ENCODE peak calls at places on chromosomes 11 and 22, in nine cellular contexts. J is hepatocyte, M is A549, X is neuronal stem cell, Y is SK-N-SH, W is H1, V is gastrocnemius medialis, D is upper lobe of right lung, Z is GM23338. C is an unnamed sample. For H3K4me1, the result is how much of the 10 kb centered on the place peaks cover.

GRCh38 chr11:1869427-1870325 is 16.8 kb downstream of the LSP1 start:
- DNase-seq in Y (no peak), Z (peak), J (no peak), W (no peak), M (peak), X (no peak), V (no peak), D (peak), C (no peak)

GRCh38 chr22:23437779-23438178 is 142.3 kb downstream of the IGLL1 start:
- DNase-seq in X (no peak), J (no peak), M (no peak), Y (no peak), W (no peak), V (no peak), Z (no peak), D (no peak), C (no peak)

GRCh38 chr11:63518548-63518947 is 12.7 kb downstream of the LGALS12 start:
- DNase-seq in D (no peak), X (no peak), J (no peak), Y (no peak), Z (no peak), M (no peak), W (no peak), V (no peak), C (no peak)

GRCh38 chr11:119027561-119028345 is 2.9 kb downstream of the SLC37A4 start:
- DNase-seq in M (no peak), X (no peak), Z (no peak), V (peak), W (no peak), Y (no peak), J (no peak), D (no peak), C (no peak)

GRCh38 chr11:122720482-122720881 is 65.0 kb downstream of the UBASH3B start:
- DNase-seq in D (no peak), X (no peak), V (no peak), Z (no peak), J (no peak), Y (no peak), W (no peak), M (no peak), C (peak)

GRCh38 chr11:37804666-37805065 is 1206.6 kb upstream of the RAG2 start:
- DNase-seq in Y (no peak), X (no peak), V (no peak), J (no peak), Z (no peak), W (no peak), M (no peak), D (no peak), C (no peak)

GRCh38 chr22:45896961-45897538 is 79.9 kb downstream of the WNT7B start:
- DNase-seq in D (peak), Y (no peak), J (no peak), Z (no peak), W (no peak), X (no peak), M (no peak), V (no peak), C (no peak)

GRCh38 chr22:29331658-29332300 is 16.3 kb upstream of the RASL10A start:
- DNase-seq in V (no peak), X (no peak), Z (no peak), W (no peak), D (no peak), J (no peak), M (no peak), Y (peak), C (no peak)

GRCh38 chr11:117584056-117584830 is 212.8 kb downstream of the DSCAML1 start:
- DNase-seq in D (no peak), X (no peak), M (no peak), V (no peak), Z (no peak), J (no peak), W (no peak), Y (no peak), C (peak)

GRCh38 chr11:111639226-111639925 is 37.1 kb downstream of the SIK2 start:
- DNase-seq in M (no peak), D (no peak), Z (peak), J (no peak), X (no peak), Y (no peak), V (no peak), W (no peak), C (peak)

GRCh38 chr11:35845860-35846259 is 98.0 kb upstream of the LDLRAD3 start:
- DNase-seq in M (no peak), Y (no peak), W (no peak), J (no peak), Z (no peak), V (no peak), D (no peak), X (no peak), C (no peak)

GRCh38 chr22:36737776-36738175 is 34.2 kb upstream of the CACNG2 start:
- DNase-seq in X (no peak), Y (no peak), J (no peak), M (no peak), D (peak), W (no peak), Z (no peak), V (peak), C (no peak)

GRCh38 chr11:64786308-64786707 is 8.0 kb upstream of the SF1 start:
- DNase-seq in J (no peak), V (no peak), W (no peak), M (no peak), X (no peak), Y (no peak), D (peak), Z (no peak), C (no peak)

GRCh38 chr11:47409440-47410403 is 1.3 kb downstream of the SLC39A13 start:
- DNase-seq in W (no peak), J (no peak), X (no peak), D (no peak), Z (no peak), M (no peak), V (no peak), Y (peak), C (no peak)

GRCh38 chr11:34394771-34395300 is 37.0 kb upstream of the ABTB2 start:
- DNase-seq in X (no peak), W (no peak), Y (no peak), Z (no peak), M (no peak), D (no peak), J (no peak), V (no peak), C (peak)

GRCh38 chr11:1158681-1159525 is 1.1 kb downstream of the MUC5AC start:
- DNase-seq in Z (no peak), D (peak), V (no peak), X (no peak), W (no peak), M (no peak), J (no peak), Y (peak), C (no peak)

GRCh38 chr11:24559315-24559714 is 62.5 kb downstream of the LUZP2 start:
- DNase-seq in J (no peak), D (no peak), M (no peak), X (no peak), V (no peak), W (no peak), Y (no peak), Z (no peak), C (no peak)

GRCh38 chr11:35682230-35683195 is 19.9 kb downstream of the TRIM44 start:
- DNase-seq in D (no peak), M (no peak), X (no peak), W (no peak), Z (peak), Y (peak), V (no peak), J (peak), C (no peak)

GRCh38 chr11:14617241-14618027 is 26.2 kb upstream of the PDE3B start:
- DNase-seq in M (no peak), W (no peak), V (no peak), D (no peak), Y (no peak), X (no peak), J (peak), Z (no peak), C (no peak)
- H3K4me1 ChIP-seq in M (under half), W (under half), V (under half), D (under half), Y (under half), X (under half), J (half or more), Z (under half), C (under half)

DNA sequence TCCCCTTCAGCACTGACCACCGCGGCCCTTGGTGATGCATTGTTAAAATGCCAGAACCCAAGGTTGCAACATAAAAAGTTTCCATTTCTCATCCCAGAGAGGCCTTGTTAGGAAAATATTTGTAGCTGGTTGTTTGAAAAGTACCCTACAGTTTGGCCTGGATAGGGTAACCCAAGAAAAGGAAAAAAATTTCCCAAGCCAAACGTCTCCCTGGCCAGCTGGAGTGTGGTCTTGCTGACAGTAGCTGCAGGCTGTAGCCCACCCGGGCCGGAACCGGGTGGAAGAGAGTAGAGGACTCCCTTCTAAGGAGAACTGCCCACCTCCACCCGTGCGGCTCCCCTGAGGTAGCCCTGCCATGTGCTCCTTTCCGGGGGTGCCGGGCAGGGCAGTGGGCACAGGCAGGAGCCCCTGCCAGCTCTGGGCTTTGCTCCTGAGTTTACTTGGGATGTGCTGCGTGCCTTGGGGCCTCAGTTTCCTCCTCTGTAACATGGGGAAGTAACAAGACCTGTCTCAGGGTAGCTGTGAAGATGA is 38.5 kb downstream of the IGHMBP2 start:
- DNase-seq in M (no peak), Z (no peak), X (no peak), D (no peak), J (no peak), V (no peak), Y (no peak), W (no peak), C (no peak)
- H3K4me3 ChIP-seq in M (no peak), Z (no peak), X (no peak), D (no peak), J (no peak), V (no peak), Y (no peak), W (no peak), C (no peak)

GRCh38 chr11:60868682-60869450 is 1.5 kb downstream of the ZP1 start:
- DNase-seq in D (peak), X (no peak), Z (no peak), M (no peak), V (no peak), J (no peak), Y (no peak), W (no peak), C (no peak)
- H3K4me1 ChIP-seq in D (under half), X (under half), Z (under half), M (under half), V (under half), J (under half), Y (under half), W (under half), C (under half)

GRCh38 chr22:47634342-47634741 is 871.9 kb downstream of the TBC1D22A start:
- DNase-seq in D (peak), M (no peak), V (no peak), J (no peak), Z (no peak), X (no peak), W (no peak), Y (no peak), C (no peak)

GRCh38 chr22:47630741-47631534 is 868.5 kb downstream of the TBC1D22A start:
- DNase-seq in W (no peak), V (no peak), X (no peak), D (peak), J (no peak), Y (no peak), M (no peak), Z (no peak), C (no peak)

GRCh38 chr22:47631571-47632102 is 869.2 kb downstream of the TBC1D22A start:
- DNase-seq in V (no peak), Z (no peak), J (no peak), Y (peak), X (no peak), W (no peak), M (no peak), D (peak), C (no peak)

GRCh38 chr22:47632646-47633045 is 870.2 kb downstream of the TBC1D22A start:
- DNase-seq in J (no peak), M (no peak), D (peak), V (no peak), Y (no peak), X (no peak), W (no peak), Z (no peak), C (no peak)

GRCh38 chr22:47633111-47633510 is 870.7 kb downstream of the TBC1D22A start:
- DNase-seq in M (no peak), Z (no peak), V (no peak), W (no peak), X (no peak), D (peak), J (no peak), Y (no peak), C (no peak)
- H3K4me3 ChIP-seq in M (no peak), Z (no peak), V (no peak), W (no peak), X (no peak), D (no peak), J (no peak), Y (peak), C (no peak)

DNA sequence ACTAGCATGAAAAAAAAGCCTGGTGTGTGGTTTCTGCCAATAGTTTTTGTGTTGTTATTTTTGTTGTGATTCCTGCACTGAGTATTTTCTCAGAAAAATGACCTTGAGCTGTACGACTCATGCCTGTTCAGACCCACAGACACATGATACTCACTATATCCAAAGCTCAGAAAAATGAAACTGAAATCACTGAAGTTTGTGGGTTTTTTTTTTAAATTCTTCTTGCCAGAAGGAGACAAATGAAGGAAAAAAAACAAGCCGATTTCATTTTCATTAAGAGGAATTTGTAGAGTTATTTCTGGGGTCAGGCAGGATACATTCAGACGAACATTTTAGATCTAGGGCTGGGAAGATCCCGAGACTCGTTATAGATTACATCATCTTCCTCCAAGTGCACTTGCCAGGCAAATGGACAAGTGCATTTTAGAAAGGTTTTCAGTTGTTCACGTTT is 60.4 kb downstream of the BMAL1 start:
- DNase-seq in V (no peak), M (peak), X (no peak), D (no peak), Y (no peak), J (no peak), Z (no peak), W (no peak), C (no peak)
- H3K4me1 ChIP-seq in V (half or more), M (half or more), X (under half), D (under half), Y (under half), J (under half), Z (under half), W (under half), C (under half)

GRCh38 chr22:49812838-49813237 is 14.8 kb downstream of the BRD1 start:
- DNase-seq in J (no peak), Z (no peak), W (no peak), D (no peak), V (no peak), Y (no peak), X (no peak), M (no peak), C (no peak)

GRCh38 chr22:49815641-49816071 is 12.0 kb downstream of the BRD1 start:
- DNase-seq in M (no peak), W (no peak), Y (no peak), J (no peak), Z (no peak), X (no peak), D (no peak), V (no peak), C (no peak)

GRCh38 chr22:49811014-49811791 is 16.5 kb downstream of the BRD1 start:
- DNase-seq in M (no peak), W (no peak), V (no peak), J (no peak), Z (no peak), D (no peak), X (no peak), Y (no peak), C (no peak)

GRCh38 chr22:49814856-49815255 is 12.8 kb downstream of the BRD1 start:
- DNase-seq in W (no peak), Y (no peak), M (no peak), V (no peak), D (no peak), J (no peak), Z (no peak), X (no peak), C (no peak)

DNA sequence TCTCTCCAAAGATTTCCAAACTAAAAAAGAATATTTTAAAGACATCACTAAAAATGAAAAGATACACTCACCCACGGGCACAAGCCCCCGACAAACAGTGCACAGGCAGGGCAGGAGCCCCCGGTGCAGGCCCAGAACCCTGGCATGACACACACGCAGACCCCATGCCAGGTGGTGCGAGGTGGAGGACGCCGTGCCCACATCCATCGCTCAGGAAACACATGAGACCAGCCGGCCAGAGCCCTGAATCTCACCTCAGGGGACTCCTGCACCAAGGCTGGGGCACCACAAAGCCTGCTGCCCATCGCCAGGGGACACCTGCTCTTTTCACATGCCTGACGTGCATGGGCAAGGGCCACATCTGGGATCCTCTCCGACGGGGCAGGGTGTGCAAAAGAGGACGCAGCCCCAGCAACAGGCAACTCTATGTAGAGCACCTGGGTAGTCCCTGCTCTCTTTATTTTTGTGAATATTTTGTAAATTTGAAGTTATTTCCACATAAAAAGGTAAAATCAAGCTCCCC is 13.4 kb downstream of the BRD1 start:
- DNase-seq in D (no peak), W (no peak), X (no peak), Z (no peak), J (no peak), M (no peak), V (no peak), Y (no peak), C (no peak)
- H3K4me3 ChIP-seq in D (no peak), W (no peak), X (no peak), Z (no peak), J (no peak), M (no peak), V (no peak), Y (no peak), C (no peak)

DNA sequence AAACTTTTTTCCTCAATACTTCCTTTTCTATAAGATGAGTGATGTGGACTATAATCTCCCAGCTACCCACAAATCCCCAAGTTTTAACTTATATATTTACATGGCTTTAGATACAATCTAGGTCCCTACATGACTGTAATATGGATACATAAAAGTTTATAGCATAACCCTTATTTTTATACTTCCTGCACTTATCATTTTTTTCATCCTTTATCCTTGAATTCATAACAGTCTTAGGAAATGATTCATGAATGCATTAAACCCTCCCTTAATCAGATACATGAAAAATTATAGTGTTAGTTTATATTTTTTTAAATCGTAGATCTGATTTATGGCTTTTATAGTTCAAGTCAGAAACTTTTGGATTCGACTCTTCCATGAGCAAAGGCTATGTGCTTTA is 195.8 kb downstream of the MAML2 start:
- DNase-seq in W (no peak), X (no peak), J (no peak), V (no peak), Y (no peak), Z (no peak), D (no peak), M (no peak), C (no peak)
- H3K4me1 ChIP-seq in W (under half), X (under half), J (under half), V (under half), Y (under half), Z (under half), D (under half), M (under half), C (under half)

GRCh38 chr11:6606471-6607189 is 3.1 kb downstream of the ILK start:
- DNase-seq in M (peak), Z (peak), D (peak), W (peak), Y (peak), V (peak), X (peak), J (peak), C (peak)
- H3K4me3 ChIP-seq in M (peak), Z (peak), D (peak), W (no peak), Y (peak), V (peak), X (peak), J (no peak), C (no peak)